ENCODE peak calls at places on chromosome 2, in ten cellular contexts. G is NB4; R is CD8-positive, alpha-beta T cell; B is activated gamma-delta T cell; T is naive thymus-derived CD4-positive, alpha-beta T cell; J is fibroblast of pulmonary artery; Z is AG10803; D is IMR-90; U is hypothalamus; I is HS-27A. O is an unnamed sample.

GRCh38 chr2:54912305-54912704 is 137.9 kb downstream of the RTN4 start:
- DNase-seq in T (no peak), B (no peak), J (no peak), G (no peak), D (no peak), I (no peak), Z (no peak), R (no peak), U (no peak), O (no peak)

GRCh38 chr2:52884971-52885370 is 882.6 kb upstream of the CHAC2 start:
- DNase-seq in J (no peak), D (no peak), U (no peak), I (no peak), G (no peak), T (no peak), Z (no peak), R (no peak), B (no peak), O (no peak)

GRCh38 chr2:237156131-237156856 is 70.6 kb downstream of the COPS8 start:
- DNase-seq in G (peak; percentile 60), T (peak; percentile 67), I (no peak), R (no peak), D (peak; percentile 93), Z (peak; percentile 91), J (peak; percentile 77), U (no peak), B (no peak), O (peak; percentile 15)

GRCh38 chr2:30272761-30273573 is 41.6 kb downstream of the LBH start:
- DNase-seq in J (peak; percentile 63), G (no peak), U (no peak), T (peak; percentile 60), D (peak; percentile 77), R (no peak), Z (peak; percentile 84), B (no peak), I (peak; percentile 62), O (no peak)

GRCh38 chr2:51003345-51004192 is 28.4 kb downstream of the NRXN1 start:
- DNase-seq in R (no peak), I (no peak), Z (no peak), U (no peak), T (no peak), D (peak; percentile 47), J (peak; percentile 44), B (no peak), G (no peak), O (no peak)

GRCh38 chr2:99336780-99337163 is 417 bp upstream of the EIF5B start:
- DNase-seq in Z (no peak), T (no peak), R (no peak), J (no peak), B (no peak), I (no peak), G (no peak), U (no peak), D (no peak), O (no peak)

GRCh38 chr2:37020212-37020886 is 54.0 kb upstream of the STRN start:
- DNase-seq in D (peak; percentile 94), R (no peak), B (no peak), Z (peak; percentile 80), U (no peak), G (no peak), J (peak; percentile 86), T (no peak), I (peak; percentile 46), O (no peak)

GRCh38 chr2:19131871-19132270 is 226.6 kb downstream of the OSR1 start:
- DNase-seq in J (no peak), Z (no peak), U (no peak), G (no peak), I (no peak), R (no peak), T (no peak), D (no peak), B (no peak), O (no peak)

GRCh38 chr2:225122007-225122406 is 79.7 kb upstream of the DOCK10 start:
- DNase-seq in R (no peak), T (no peak), D (no peak), U (no peak), J (no peak), I (no peak), Z (no peak), B (no peak), G (peak; percentile 6), O (peak; percentile 28)

GRCh38 chr2:237598468-237599208 is 8.1 kb upstream of the RAB17 start:
- DNase-seq in R (no peak), J (no peak), Z (no peak), I (no peak), D (no peak), T (no peak), G (no peak), B (no peak), U (no peak), O (no peak)

GRCh38 chr2:49335546-49335945 is 181.2 kb upstream of the FSHR start:
- DNase-seq in Z (no peak), I (no peak), J (no peak), D (no peak), U (no peak), B (no peak), T (no peak), G (no peak), R (no peak), O (no peak)

GRCh38 chr2:118047273-118047898 is 33.5 kb upstream of the CCDC93 start:
- DNase-seq in T (no peak), Z (peak; percentile 55), D (peak; percentile 57), B (no peak), G (no peak), U (no peak), R (no peak), I (no peak), J (peak; percentile 57), O (no peak)

GRCh38 chr2:157685572-157685971 is 56.9 kb upstream of the ACVR1C start:
- DNase-seq in U (no peak), R (no peak), T (no peak), B (no peak), G (no peak), D (no peak), Z (no peak), I (no peak), J (no peak), O (no peak)

GRCh38 chr2:38791747-38792146 is 13.7 kb downstream of the GEMIN6 start:
- DNase-seq in R (no peak), I (no peak), T (no peak), D (no peak), B (no peak), G (peak; percentile 63), Z (no peak), J (no peak), U (no peak), O (no peak)

GRCh38 chr2:72220170-72220569 is 72.5 kb upstream of the CYP26B1 start:
- DNase-seq in R (no peak), G (peak; percentile 55), D (no peak), I (no peak), B (no peak), J (no peak), T (no peak), U (no peak), Z (no peak), O (peak; percentile 16)

GRCh38 chr2:120862254-120863172 is 126.8 kb downstream of the GLI2 start:
- DNase-seq in U (no peak), G (no peak), R (no peak), D (no peak), J (no peak), Z (no peak), I (no peak), T (no peak), B (no peak), O (no peak)

GRCh38 chr2:24978661-24979060 is 6.9 kb upstream of the DNAJC27 start:
- DNase-seq in D (no peak), G (no peak), R (no peak), U (no peak), J (no peak), B (no peak), Z (no peak), I (no peak), T (no peak), O (no peak)

GRCh38 chr2:234829074-234829455 is 122.8 kb upstream of the SH3BP4 start:
- DNase-seq in B (no peak), R (no peak), U (no peak), D (no peak), Z (no peak), I (no peak), T (no peak), J (no peak), G (no peak), O (no peak)

GRCh38 chr2:136255648-136256461 is 137.9 kb upstream of the CXCR4 start:
- DNase-seq in I (no peak), U (no peak), B (no peak), Z (no peak), T (no peak), D (no peak), J (no peak), R (no peak), G (peak; percentile 84), O (peak; percentile 33)

O was measured in GM12865.